ENCODE peak calls at places on chromosomes 11 and 22, in four cellular contexts. F is SK-N-SH, D is WTC11, H is K562. Z is an unnamed sample.

GRCh38 chr11:69293819-69294505 is at the start of gene MYEOV:
- DNase-seq in F (peak; percentile 78), D (peak; percentile 90), H (peak; percentile 92), Z (peak; percentile 80)

GRCh38 chr11:123407124-123407995 is 22.7 kb upstream of the GRAMD1B start:
- DNase-seq in F (peak; percentile 57), D (peak; percentile 78), H (peak; percentile 53), Z (peak; percentile 56)

GRCh38 chr22:41969110-41969646 is at the start of gene SEPTIN3:
- DNase-seq in F (peak; percentile 39), D (no peak), H (no peak), Z (no peak)

GRCh38 chr11:19441752-19442553 is 201.2 kb upstream of the E2F8 start:
- DNase-seq in F (peak; percentile 64), D (no peak), H (peak; percentile 91), Z (no peak)

GRCh38 chr11:99352642-99353041 is 331.9 kb downstream of the CNTN5 start:
- DNase-seq in F (no peak), D (no peak), H (no peak), Z (no peak)

GRCh38 chr22:31179345-31179744 is 19.4 kb downstream of the RNF185 start:
- DNase-seq in F (no peak), D (no peak), H (no peak), Z (no peak)

GRCh38 chr22:33188316-33188715 is 130.1 kb upstream of the SYN3 start:
- DNase-seq in F (no peak), D (no peak), H (no peak), Z (no peak)

GRCh38 chr11:19995131-19995530 is 165.1 kb downstream of the DBX1 start:
- DNase-seq in F (no peak), D (no peak), H (peak; percentile 70), Z (no peak)

GRCh38 chr22:30307026-30307574 is 17.8 kb upstream of the CASTOR1 start:
- DNase-seq in F (no peak), D (no peak), H (no peak), Z (no peak)

GRCh38 chr11:92782806-92783205 is 186.6 kb upstream of the MTNR1B start:
- DNase-seq in F (no peak), D (no peak), H (no peak), Z (no peak)

GRCh38 chr11:6357222-6357621 is 33.1 kb upstream of the SMPD1 start:
- DNase-seq in F (no peak), D (no peak), H (peak; percentile 66), Z (no peak)

GRCh38 chr11:79670846-79671245 is 230.0 kb upstream of the TENM4 start:
- DNase-seq in F (no peak), D (no peak), H (no peak), Z (no peak)

GRCh38 chr11:27031754-27032153 is 8.9 kb upstream of the BBOX1 start:
- DNase-seq in F (no peak), D (no peak), H (no peak), Z (no peak)

GRCh38 chr11:8110396-8110795 is 29.4 kb downstream of the TUB start:
- DNase-seq in F (no peak), D (no peak), H (no peak), Z (no peak)

GRCh38 chr11:61133956-61134662 is 27.1 kb downstream of the VPS37C start:
- DNase-seq in F (no peak), D (no peak), H (no peak), Z (no peak)

GRCh38 chr11:12542186-12542935 is 131.9 kb upstream of the TEAD1 start:
- DNase-seq in F (no peak), D (no peak), H (no peak), Z (no peak)

GRCh38 chr11:70048279-70049024 is 29.7 kb upstream of the ANO1 start:
- DNase-seq in F (peak; percentile 67), D (peak; percentile 60), H (peak; percentile 19), Z (no peak)

GRCh38 chr11:96162816-96163499 is 180.0 kb downstream of the MAML2 start:
- DNase-seq in F (no peak), D (no peak), H (no peak), Z (no peak)

GRCh38 chr11:118045191-118045590 is 31.7 kb upstream of the TMPRSS4 start:
- DNase-seq in F (no peak), D (no peak), H (no peak), Z (no peak)

GRCh38 chr11:118047749-118048148 is 29.1 kb upstream of the TMPRSS4 start:
- DNase-seq in F (no peak), D (no peak), H (no peak), Z (no peak)

GRCh38 chr11:118046051-118046963 is 30.6 kb upstream of the TMPRSS4 start:
- DNase-seq in F (no peak), D (no peak), H (no peak), Z (no peak)

GRCh38 chr11:118048472-118049370 is 28.2 kb upstream of the TMPRSS4 start:
- DNase-seq in F (no peak), D (no peak), H (no peak), Z (no peak)

GRCh38 chr11:118046964-118047700 is 29.7 kb upstream of the TMPRSS4 start:
- DNase-seq in F (no peak), D (no peak), H (no peak), Z (no peak)
- TF ChIP-seq TEAD4 in F (no peak), D (no peak), H (no peak), Z (no peak)

DNA sequence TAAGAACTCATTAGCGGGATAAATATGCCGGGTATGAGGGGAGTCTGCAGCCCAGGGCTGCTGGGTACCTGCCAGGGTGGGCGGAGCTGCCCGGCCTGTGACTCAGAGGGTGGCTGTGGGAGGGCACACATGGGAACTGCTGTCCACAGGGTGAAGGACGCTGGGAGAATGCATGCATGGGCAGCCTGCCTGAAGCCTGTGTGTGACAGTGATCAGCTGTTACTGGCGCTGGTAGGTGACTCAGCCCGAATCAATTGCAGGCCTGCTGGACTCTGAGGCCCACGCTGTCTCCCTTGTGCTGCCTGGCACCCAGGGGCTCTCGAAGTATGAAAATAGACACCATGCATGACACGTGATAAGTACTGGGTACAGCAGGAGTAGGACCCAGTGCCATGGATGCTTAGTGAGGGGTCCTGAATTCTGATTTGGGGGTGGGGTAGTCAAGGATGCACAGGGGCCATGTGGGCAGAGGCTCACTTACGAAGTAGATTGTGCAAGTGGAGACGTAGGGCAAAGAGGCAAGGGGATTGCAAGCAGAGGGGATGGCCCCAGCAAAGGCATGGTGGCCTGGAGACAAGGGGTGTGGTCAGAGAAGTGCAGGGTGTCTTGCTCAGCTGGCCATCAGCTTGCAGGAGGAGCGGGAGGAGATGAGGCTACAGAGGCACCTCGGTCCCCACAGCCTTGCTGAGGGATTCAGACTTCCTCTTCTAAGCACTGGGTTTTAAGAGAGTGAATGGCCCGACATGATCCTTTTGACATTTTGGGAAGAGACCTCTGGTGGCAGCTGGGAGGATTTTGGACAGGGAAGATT is 36.5 kb downstream of the GRIK4 start:
- DNase-seq in F (peak; percentile 90), D (no peak), H (no peak), Z (no peak)
- TF ChIP-seq TEAD4 in F (peak; percentile 25), D (no peak), H (no peak), Z (no peak)

DNA sequence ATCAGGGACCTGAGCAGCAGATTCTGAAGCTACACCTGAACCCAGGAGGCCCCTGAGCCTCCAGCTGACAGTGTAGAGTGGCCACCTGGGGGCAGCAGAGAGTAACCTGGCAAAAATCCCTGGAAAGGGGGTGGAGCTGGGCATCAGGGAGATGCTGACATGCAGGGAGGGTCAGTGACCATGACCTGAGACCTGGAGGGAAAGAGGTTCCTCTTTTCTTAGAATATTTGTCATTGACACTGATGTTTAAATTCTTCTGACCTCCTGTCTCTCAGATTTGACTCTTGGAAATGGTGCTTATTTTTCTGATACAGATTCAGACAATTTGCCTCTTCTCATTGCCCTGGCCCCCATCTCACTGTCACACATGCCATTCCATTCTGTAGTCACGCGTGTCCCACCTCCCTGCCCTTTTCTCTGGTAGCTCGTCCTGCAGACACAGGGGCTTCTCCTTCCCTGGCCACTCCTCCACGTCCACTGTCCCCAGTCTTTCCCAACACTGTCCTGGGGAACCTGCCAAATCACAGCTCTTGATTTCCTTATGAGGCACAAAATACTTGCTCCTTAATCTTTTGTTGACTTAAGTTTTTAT is 117.2 kb upstream of the IGLL5 start:
- DNase-seq in F (peak; percentile 66), D (peak; percentile 84), H (peak; percentile 96), Z (peak; percentile 92)
- TF ChIP-seq TEAD4 in F (no peak), D (no peak), H (peak; percentile 64), Z (no peak)

GRCh38 chr11:3218483-3219280 is at the start of gene MRGPRG:
- DNase-seq in F (peak; percentile 24), D (peak; percentile 28), H (no peak), Z (no peak)
- TF ChIP-seq TEAD4 in F (no peak), D (no peak), H (no peak), Z (no peak)

GRCh38 chr11:44356351-44356750 is 46.4 kb upstream of the ALX4 start:
- DNase-seq in F (peak; percentile 54), D (no peak), H (no peak), Z (no peak)
- TF ChIP-seq TEAD4 in F (no peak), D (no peak), H (no peak), Z (no peak)

GRCh38 chr22:49825944-49826602 is 1.6 kb downstream of the BRD1 start:
- DNase-seq in F (no peak), D (no peak), H (peak; percentile 55), Z (no peak)

GRCh38 chr22:49826603-49827306 is 918 bp downstream of the BRD1 start:
- DNase-seq in F (peak; percentile 66), D (no peak), H (peak; percentile 45), Z (peak; percentile 60)

GRCh38 chr22:49827853-49828598 is at the start of gene BRD1:
- DNase-seq in F (peak; percentile 89), D (no peak), H (peak; percentile 70), Z (no peak)

GRCh38 chr22:49828599-49828965 is 909 bp upstream of the BRD1 start:
- DNase-seq in F (no peak), D (no peak), H (no peak), Z (no peak)

DNA sequence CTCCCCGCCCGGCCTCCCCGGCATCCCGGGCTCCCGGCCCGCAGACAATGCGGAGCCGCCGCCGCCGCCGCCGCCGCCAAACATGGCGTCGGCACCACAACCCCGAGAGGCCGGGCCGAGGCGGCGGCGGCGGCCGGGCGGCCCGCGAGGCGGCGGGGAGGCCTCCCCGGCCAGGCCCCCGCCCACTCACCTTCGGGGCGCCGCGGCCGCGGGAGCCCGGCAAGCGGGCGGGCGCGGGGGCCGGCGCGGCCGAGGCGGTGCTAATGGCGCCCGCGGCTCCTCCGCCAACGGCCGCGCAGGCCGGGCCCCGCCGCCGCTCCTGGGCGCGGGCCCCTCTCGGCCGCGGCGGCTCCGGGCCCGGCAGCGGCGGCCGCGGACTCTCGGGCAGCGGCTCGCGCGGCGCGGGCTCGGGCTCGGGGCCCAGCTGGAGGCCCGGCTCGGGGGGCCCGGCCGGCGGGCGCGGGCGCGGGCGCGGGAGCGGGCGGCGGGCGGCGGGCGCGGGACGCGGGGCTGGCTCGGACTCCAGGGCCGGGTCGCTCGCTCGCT is 293 bp downstream of the BRD1 start:
- DNase-seq in F (peak; percentile 77), D (no peak), H (peak; percentile 23), Z (no peak)
- TF ChIP-seq TEAD4 in F (no peak), D (no peak), H (no peak), Z (no peak)

Z was measured in H1.